ENCODE peak calls at places on chromosome 19, in four cellular contexts. N is transverse colon; Y is H9; X is CD8-positive, alpha-beta T cell. W is an unnamed sample.

GRCh38 chr19:40600086-40600917 is 867 bp upstream of the LTBP4 start:
- DNase-seq in N (no peak), Y (peak; percentile 33), X (no peak), W (no peak)

GRCh38 chr19:8457802-8458201 is 13.0 kb downstream of the HNRNPM start:
- DNase-seq in Y (no peak), X (no peak), N (no peak), W (no peak)

GRCh38 chr19:8302357-8302691 is 5.8 kb downstream of the CD320 start:
- DNase-seq in N (no peak), Y (no peak), X (no peak), W (no peak)

GRCh38 chr19:12278713-12279112 is 16.0 kb downstream of the ZNF44 start:
- DNase-seq in X (no peak), Y (no peak), N (no peak), W (no peak)

GRCh38 chr19:55251296-55252081 is 7.3 kb downstream of the PPP6R1 start:
- DNase-seq in N (no peak), X (peak; percentile 39), Y (no peak), W (no peak)

GRCh38 chr19:30799854-30800755 is 427.9 kb downstream of the ZNF536 start:
- DNase-seq in Y (peak; percentile 75), X (no peak), N (peak; percentile 39), W (peak; percentile 45)

GRCh38 chr19:13208131-13208963 is 58.1 kb downstream of the IER2 start:
- DNase-seq in N (peak; percentile 44), Y (no peak), X (peak; percentile 47), W (peak; percentile 58)

GRCh38 chr19:2969104-2969504 is 8.3 kb upstream of the TLE6 start:
- DNase-seq in Y (no peak), N (peak; percentile 33), X (no peak), W (no peak)

GRCh38 chr19:47447470-47448359 is 24.0 kb downstream of the SLC8A2 start:
- DNase-seq in Y (peak; percentile 99), N (peak; percentile 41), X (no peak), W (peak; percentile 88)

GRCh38 chr19:16561382-16561781 is 10.8 kb downstream of the SLC35E1 start:
- DNase-seq in X (no peak), Y (no peak), N (no peak), W (no peak)

GRCh38 chr19:10000171-10000826 is 10.0 kb downstream of the COL5A3 start:
- DNase-seq in Y (peak; percentile 87), X (peak; percentile 47), N (peak; percentile 75), W (peak; percentile 67)

GRCh38 chr19:32422435-32422834 is 16.9 kb downstream of the DPY19L3 start:
- DNase-seq in Y (no peak), X (no peak), N (no peak), W (no peak)

GRCh38 chr19:11446652-11447301 is 11.3 kb downstream of the PRKCSH start:
- DNase-seq in X (no peak), Y (peak; percentile 68), N (peak; percentile 50), W (no peak)

GRCh38 chr19:14471436-14472187 is 3.5 kb downstream of the PTGER1 start:
- DNase-seq in N (no peak), X (no peak), Y (no peak), W (no peak)

GRCh38 chr19:14467391-14467790 is 7.8 kb downstream of the PTGER1 start:
- DNase-seq in N (no peak), X (no peak), Y (no peak), W (no peak)

GRCh38 chr19:14463747-14464146 is 11.4 kb downstream of the PTGER1 start:
- DNase-seq in N (no peak), X (no peak), Y (no peak), W (no peak)

GRCh38 chr19:14470031-14470876 is 4.9 kb downstream of the PTGER1 start:
- DNase-seq in X (no peak), Y (no peak), N (no peak), W (no peak)

GRCh38 chr19:14467816-14468215 is 7.3 kb downstream of the PTGER1 start:
- DNase-seq in N (no peak), Y (no peak), X (no peak), W (no peak)
- TF ChIP-seq CTCF in N (no peak), Y (peak; percentile 22), X (no peak), W (no peak)

GRCh38 chr19:5141278-5141925 is 172.5 kb downstream of the KDM4B start:
- DNase-seq in N (no peak), X (no peak), Y (no peak), W (peak; percentile 41)
- H3K27ac ChIP-seq in N (no peak overlapping the region), X (no peak overlapping the region), Y (no peak overlapping the region), W (no peak overlapping the region)

DNA sequence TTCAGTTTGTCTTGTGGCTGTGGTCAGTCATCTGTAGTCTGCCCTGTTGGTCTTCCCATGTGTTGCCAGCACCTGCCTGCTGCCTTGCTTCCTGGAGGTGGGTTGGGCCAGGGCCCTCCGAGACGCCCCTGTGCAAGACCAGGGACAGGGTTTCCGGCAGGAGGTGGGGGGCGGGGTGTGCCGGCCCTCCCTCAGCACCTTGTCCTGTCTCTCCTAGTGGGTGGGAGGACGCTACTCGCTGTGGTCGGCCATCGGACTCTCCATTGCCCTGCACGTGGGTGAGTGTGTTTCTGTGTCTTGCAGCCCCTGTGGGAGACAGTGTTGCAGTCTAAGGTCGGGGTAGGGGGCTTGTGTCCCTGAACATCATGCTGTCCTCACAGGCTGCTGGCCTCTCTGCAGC is 11.2 kb upstream of the PDCD2L start:
- DNase-seq in N (no peak), Y (no peak), X (no peak), W (no peak)
- TF ChIP-seq CTCF in N (no peak), Y (no peak), X (no peak), W (no peak)

GRCh38 chr19:18506545-18506944 is 15.3 kb downstream of the ELL start:
- DNase-seq in X (no peak), Y (no peak), N (no peak), W (no peak)
- H3K27ac ChIP-seq in X (peak overlapping the region; percentile 34), Y (no peak overlapping the region), N (peak overlapping the region; percentile 70), W (peak overlapping the region; percentile 60)

DNA sequence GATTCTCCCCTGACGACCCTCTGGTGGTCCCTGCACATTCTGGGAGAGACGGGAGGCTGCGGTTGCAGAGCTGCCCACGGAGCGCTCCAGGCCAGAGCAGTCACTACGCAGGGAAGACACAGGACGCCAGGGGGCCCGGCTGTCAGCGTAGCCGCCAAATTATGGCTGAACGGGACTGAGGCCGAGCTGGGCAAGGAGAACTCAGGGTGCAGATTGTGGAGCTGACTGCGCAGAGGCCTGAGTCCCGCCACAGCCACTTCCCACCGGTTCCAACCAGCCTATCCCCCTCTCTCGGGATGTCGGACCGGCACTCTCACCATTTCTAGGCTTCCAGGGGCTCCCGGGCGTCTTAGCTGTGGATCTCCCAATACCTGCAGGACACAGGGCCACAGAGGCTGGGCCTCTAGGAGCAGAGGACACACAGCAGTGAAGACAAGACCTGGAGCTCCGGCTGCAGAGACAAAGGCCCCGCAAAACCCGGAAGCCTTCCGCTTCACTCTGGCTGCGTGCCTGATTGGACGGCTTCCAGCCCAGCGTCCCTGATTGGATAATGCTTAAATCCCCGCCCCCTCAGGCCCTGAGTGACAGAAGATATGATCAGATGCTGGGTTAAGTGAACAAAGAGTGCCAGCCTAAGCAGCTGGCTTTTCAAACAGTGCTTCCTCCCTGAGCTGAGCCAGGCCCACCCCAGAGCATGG is at the start of gene ZNF737:
- DNase-seq in Y (peak; percentile 96), N (peak; percentile 95), X (peak; percentile 89), W (peak; percentile 73)
- TF ChIP-seq CTCF in Y (peak; percentile 42), N (peak; percentile 32), X (no peak), W (no peak)

GRCh38 chr19:49691243-49692101 is 556 bp downstream of the CPT1C start:
- DNase-seq in X (peak; percentile 26), N (no peak), Y (peak; percentile 78), W (no peak)

GRCh38 chr19:49690656-49691242 is at the start of gene CPT1C:
- DNase-seq in Y (peak; percentile 93), N (peak; percentile 75), X (peak; percentile 29), W (peak; percentile 69)

GRCh38 chr19:49689133-49690072 is at the start of gene ADM5:
- DNase-seq in Y (peak; percentile 82), X (peak; percentile 16), N (peak; percentile 70), W (no peak)

GRCh38 chr19:49688531-49689132 is 762 bp upstream of the ADM5 start:
- DNase-seq in Y (peak; percentile 40), N (no peak), X (no peak), W (no peak)

GRCh38 chr19:49690073-49690655 is 752 bp upstream of the CPT1C start:
- DNase-seq in X (no peak), N (no peak), Y (no peak), W (no peak)
- H3K27ac ChIP-seq in X (no peak overlapping the region), N (peak overlapping the region; percentile 51), Y (no peak overlapping the region), W (no peak overlapping the region)

DNA sequence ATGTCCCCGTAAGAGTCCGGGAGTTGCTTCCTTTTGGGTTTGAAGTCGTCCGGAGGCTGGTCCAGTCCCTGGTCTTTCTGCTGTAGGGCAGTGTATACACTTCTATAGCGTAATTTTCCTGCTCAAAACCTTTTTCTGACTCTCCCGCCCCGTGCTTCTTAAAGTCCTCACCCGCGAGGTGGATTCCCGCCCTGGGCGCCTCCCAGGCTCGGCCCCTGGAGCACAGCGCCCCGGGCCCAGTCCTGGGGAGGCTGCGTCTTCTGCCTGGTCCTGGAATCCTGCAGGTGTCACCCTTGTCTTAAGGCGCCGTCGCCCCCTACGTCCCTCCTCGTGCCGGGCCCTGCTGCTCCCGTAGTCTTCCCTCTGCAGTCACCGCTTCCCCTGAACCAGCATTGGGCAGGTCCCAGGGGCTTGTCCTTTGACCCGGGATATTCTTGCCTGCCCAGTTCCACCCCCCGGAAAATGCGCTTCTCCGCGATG is 34.4 kb upstream of the ZNF808 start:
- DNase-seq in X (no peak), N (no peak), Y (peak; percentile 85), W (no peak)
- TF ChIP-seq CTCF in X (no peak), N (no peak), Y (peak; percentile 53), W (no peak)

GRCh38 chr19:45847661-45848060 is 15.3 kb downstream of the SYMPK start:
- DNase-seq in Y (no peak), X (no peak), N (no peak), W (no peak)

GRCh38 chr19:45842198-45842597 is 20.7 kb downstream of the SYMPK start:
- DNase-seq in N (no peak), Y (no peak), X (no peak), W (no peak)
- H3K27ac ChIP-seq in N (no peak overlapping the region), Y (no peak overlapping the region), X (no peak overlapping the region), W (no peak overlapping the region)

DNA sequence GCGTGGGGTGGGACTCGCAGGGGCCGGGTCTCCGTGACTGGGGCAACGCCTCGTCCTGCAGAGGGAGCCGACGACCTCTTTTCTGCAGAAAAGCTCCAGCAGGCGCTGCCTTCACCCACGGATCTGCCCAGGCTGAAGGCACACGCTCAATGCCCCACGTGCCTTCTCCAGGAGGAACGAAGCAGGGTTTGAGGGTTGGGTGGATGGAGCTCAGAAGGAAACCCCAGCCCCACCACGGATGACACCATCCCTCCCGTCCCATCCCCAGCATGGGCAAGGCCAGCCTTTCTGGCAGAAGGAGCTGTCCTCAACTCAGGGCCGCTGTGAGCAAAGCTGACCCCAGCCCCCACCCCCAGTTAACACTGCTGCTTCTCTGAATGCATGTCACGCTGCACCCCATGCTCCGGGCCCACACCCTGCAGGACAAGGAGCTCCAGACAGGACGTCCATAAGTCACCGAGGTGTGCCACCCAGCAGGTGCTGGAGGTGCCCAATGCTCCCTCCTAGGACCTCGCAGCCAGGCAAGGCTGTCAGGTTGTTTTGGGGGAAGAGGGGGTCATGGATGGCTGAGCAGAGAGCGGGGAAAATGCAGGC is 7.4 kb downstream of the C19orf25 start:
- DNase-seq in N (no peak), X (no peak), Y (no peak), W (no peak)
- TF ChIP-seq CTCF in N (no peak), X (no peak), Y (no peak), W (no peak)

GRCh38 chr19:18289471-18290066 is 8.1 kb upstream of the JUND start:
- DNase-seq in N (no peak), Y (no peak), X (no peak), W (no peak)
- H3K27ac ChIP-seq in N (peak overlapping the region; percentile 99), Y (no peak overlapping the region), X (peak overlapping the region; percentile 93), W (peak overlapping the region; percentile 91)